ENCODE peak calls at places on chromosome 17, in five cellular contexts. L is GM12864, Z is epithelial cell of esophagus, J is BE2C, B is dorsolateral prefrontal cortex. A is an unnamed sample.

GRCh38 chr17:76296186-76296585 is 11.9 kb downstream of the QRICH2 start:
- DNase-seq in L (no peak), Z (no peak), J (no peak), B (no peak), A (no peak)

GRCh38 chr17:75950850-75951554 is 10.2 kb upstream of the FBF1 start:
- DNase-seq in L (no peak), Z (no peak), J (no peak), B (no peak), A (no peak)

GRCh38 chr17:27236710-27237315 is 57.1 kb upstream of the WSB1 start:
- DNase-seq in L (peak; percentile 47), Z (peak; percentile 76), J (peak; percentile 47), B (peak; percentile 84), A (no peak)

GRCh38 chr17:46991618-46992017 is 12.6 kb upstream of the RPRML start:
- DNase-seq in L (no peak), Z (no peak), J (no peak), B (no peak), A (no peak)

GRCh38 chr17:50468120-50469004 is at the start of gene CHAD:
- DNase-seq in L (no peak), Z (no peak), J (no peak), B (no peak), A (no peak)

GRCh38 chr17:29835438-29836351 is 94.3 kb downstream of the SSH2 start:
- DNase-seq in L (no peak), Z (peak; percentile 53), J (no peak), B (no peak), A (no peak)

GRCh38 chr17:1515640-1516402 is 591 bp downstream of the INPP5K start:
- DNase-seq in L (peak; percentile 78), Z (peak; percentile 88), J (peak; percentile 32), B (no peak), A (no peak)

GRCh38 chr17:56902350-56902749 is 11.5 kb downstream of the TRIM25 start:
- DNase-seq in L (no peak), Z (peak; percentile 70), J (no peak), B (no peak), A (no peak)

DNA sequence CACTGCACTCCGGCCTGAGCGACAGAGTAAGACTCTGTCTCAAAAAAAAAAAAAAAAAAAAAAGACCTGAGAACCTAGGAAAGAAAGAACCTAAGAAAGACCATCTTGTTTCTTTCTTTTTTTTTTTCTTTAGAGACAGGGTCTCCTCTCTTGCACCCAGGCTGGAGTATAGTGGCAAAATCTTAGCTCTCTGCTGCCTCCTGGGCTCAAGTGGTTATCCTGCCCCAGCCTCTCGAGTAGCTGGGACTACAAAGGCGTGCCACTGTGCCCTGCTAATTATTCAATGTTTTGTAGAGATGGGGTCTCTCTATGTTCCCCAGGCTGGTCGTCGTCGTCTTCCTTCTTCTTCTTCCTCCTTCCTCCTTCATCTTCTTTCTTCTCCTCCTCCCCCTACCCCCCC is 7.8 kb upstream of the BIRC5 start:
- DNase-seq in L (no peak), Z (no peak), J (no peak), B (no peak), A (no peak)
- TF ChIP-seq CTCF in L (no peak), Z (peak; percentile 9), J (peak; percentile 10), B (no peak), A (no peak)

GRCh38 chr17:17888821-17889220 is 52.0 kb upstream of the SREBF1 start:
- DNase-seq in L (no peak), Z (no peak), J (peak; percentile 47), B (no peak), A (no peak)
- TF ChIP-seq CTCF in L (peak; percentile 63), Z (no peak), J (peak; percentile 52), B (no peak), A (no peak)

DNA sequence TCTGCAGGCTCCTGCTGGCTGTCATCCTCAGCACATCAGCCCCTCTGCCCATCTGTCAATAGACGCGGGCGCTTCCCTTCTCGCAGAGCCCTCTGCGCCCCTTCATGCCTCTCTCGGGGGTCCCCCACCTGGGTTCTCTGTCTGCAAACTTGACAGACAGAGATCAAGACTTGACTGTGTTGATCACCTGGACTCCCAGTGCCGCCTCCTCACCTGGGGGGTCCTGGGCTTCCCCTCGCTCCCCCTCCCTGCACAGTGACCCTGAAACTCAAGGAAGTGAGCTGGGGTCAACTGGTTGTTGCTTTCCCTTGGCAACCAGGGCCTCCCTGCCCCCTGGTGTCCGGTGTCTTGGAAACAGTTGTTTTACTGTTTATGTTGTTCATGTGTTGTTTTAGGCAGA is 31.9 kb downstream of the RNF213 start:
- DNase-seq in L (no peak), Z (no peak), J (no peak), B (no peak), A (no peak)
- TF ChIP-seq CTCF in L (no peak), Z (no peak), J (peak; percentile 10), B (no peak), A (no peak)

GRCh38 chr17:17164156-17164555 is 42.0 kb downstream of the PLD6 start:
- DNase-seq in L (no peak), Z (no peak), J (no peak), B (no peak), A (no peak)

GRCh38 chr17:17164676-17165075 is 41.5 kb downstream of the PLD6 start:
- DNase-seq in L (no peak), Z (no peak), J (no peak), B (no peak), A (no peak)

GRCh38 chr17:17161759-17162158 is 44.4 kb downstream of the PLD6 start:
- DNase-seq in L (no peak), Z (no peak), J (no peak), B (no peak), A (no peak)

GRCh38 chr17:17159571-17159970 is 46.6 kb downstream of the PLD6 start:
- DNase-seq in L (no peak), Z (no peak), J (no peak), B (no peak), A (no peak)

DNA sequence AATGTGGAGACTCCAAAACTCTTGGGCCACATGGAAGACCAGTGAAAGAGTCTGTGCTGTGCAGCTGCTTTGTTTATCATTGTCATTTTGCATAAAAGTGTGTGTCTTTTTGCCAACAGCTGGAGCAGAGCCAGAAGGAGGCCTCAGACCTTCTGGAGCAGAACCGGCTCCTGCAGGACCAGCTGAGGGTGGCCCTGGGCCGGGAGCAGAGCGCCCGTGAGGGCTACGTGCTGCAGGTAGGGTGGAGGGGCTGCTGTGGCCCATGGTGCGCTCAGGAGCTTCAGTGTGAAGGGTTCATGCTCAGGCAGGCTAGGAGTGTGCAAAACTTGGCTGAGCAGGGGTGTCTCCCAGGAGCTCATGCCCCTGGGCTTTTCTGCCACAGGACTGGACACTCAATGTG is 45.0 kb downstream of the PLD6 start:
- DNase-seq in L (no peak), Z (no peak), J (no peak), B (no peak), A (no peak)
- TF ChIP-seq CTCF in L (no peak), Z (no peak), J (no peak), B (no peak), A (no peak)

DNA sequence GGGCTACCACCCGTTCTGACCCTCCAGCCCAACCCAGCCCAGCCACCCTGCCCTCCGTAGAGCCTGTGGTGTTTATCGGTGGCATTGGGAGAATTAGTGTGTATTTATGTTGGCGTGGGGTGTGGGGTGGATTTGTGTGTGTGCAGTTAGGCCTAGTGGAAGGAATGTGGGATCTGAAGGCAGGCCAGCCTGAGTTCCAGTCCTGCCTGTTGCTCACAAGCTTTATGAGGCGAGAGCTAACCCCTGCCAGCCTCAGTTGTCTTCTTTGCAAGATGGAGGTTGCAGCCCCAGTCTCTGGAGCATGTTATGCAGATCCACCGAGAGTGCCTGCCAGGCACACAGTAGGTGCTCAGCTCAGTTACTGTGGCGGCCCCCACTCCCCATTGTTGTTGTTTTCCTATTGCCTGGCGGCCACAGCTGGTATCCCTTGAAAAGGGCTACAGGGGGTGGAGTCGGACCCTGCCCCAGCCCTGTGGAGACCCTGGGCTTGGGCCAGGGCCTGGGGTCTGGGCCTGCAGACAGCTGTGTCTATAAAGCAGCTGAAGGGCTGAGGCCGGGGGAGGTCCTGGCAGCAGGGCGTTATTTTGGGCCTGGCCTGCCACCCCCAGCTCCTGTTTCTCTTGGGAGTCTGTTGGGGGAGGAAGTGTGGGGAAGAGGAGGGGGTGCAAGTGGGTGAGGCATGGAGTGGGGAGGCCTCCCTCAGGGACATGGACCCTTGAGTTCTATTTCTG is 5.1 kb downstream of the ERBB2 start:
- DNase-seq in L (no peak), Z (peak; percentile 61), J (no peak), B (no peak), A (no peak)
- TF ChIP-seq CTCF in L (no peak), Z (peak; percentile 49), J (no peak), B (no peak), A (no peak)

A was measured in mesothelial cell of epicardium.